ENCODE peak calls at places on chromosomes 6 and 20, in five cellular contexts. C is A549, I is HCT116, L is heart left ventricle, D is ovary. T is an unnamed sample.

GRCh38 chr6:105855433-105855832 is 230.7 kb upstream of the PRDM1 start:
- DNase-seq in C (no peak), I (no peak), L (no peak), D (no peak), T (no peak)

GRCh38 chr20:35273449-35274171 is 4.3 kb downstream of the MMP24OS start:
- DNase-seq in C (no peak), I (no peak), L (peak; percentile 59), D (no peak), T (no peak)

GRCh38 chr6:67221226-67221625 is 1413.9 kb upstream of the ADGRB3 start:
- DNase-seq in C (no peak), I (no peak), L (no peak), D (no peak), T (no peak)

GRCh38 chr6:106918128-106918527 is 56.4 kb downstream of the CD24 start:
- DNase-seq in C (no peak), I (no peak), L (no peak), D (no peak), T (no peak)

GRCh38 chr6:101083533-101084172 is 202.5 kb upstream of the ASCC3 start:
- DNase-seq in C (peak; percentile 90), I (no peak), L (no peak), D (no peak), T (peak; percentile 2)

GRCh38 chr6:75546401-75546800 is 52.8 kb upstream of the FILIP1 start:
- DNase-seq in C (peak; percentile 40), I (no peak), L (no peak), D (no peak), T (no peak)

GRCh38 chr6:90086517-90086916 is 192.2 kb downstream of the GJA10 start:
- DNase-seq in C (peak; percentile 7), I (peak; percentile 35), L (no peak), D (no peak), T (no peak)

GRCh38 chr6:12359051-12359450 is 68.9 kb downstream of the EDN1 start:
- DNase-seq in C (no peak), I (no peak), L (no peak), D (no peak), T (no peak)

GRCh38 chr20:43983904-43984361 is 69.3 kb downstream of the TOX2 start:
- DNase-seq in C (no peak), I (no peak), L (no peak), D (no peak), T (no peak)

GRCh38 chr20:37081717-37082289 is 14.0 kb downstream of the RBL1 start:
- DNase-seq in C (no peak), I (no peak), L (no peak), D (no peak), T (no peak)

GRCh38 chr20:17854307-17854903 is 114.2 kb downstream of the SNX5 start:
- DNase-seq in C (peak; percentile 39), I (peak; percentile 41), L (peak; percentile 71), D (peak; percentile 66), T (no peak)

GRCh38 chr6:49576618-49577017 is 26.1 kb downstream of the C6orf141 start:
- DNase-seq in C (no peak), I (no peak), L (no peak), D (no peak), T (no peak)

GRCh38 chr6:16684896-16685554 is 76.2 kb downstream of the ATXN1 start:
- DNase-seq in C (peak; percentile 55), I (peak; percentile 24), L (no peak), D (no peak), T (no peak)

GRCh38 chr6:106466211-106466610 is 105.7 kb downstream of the CRYBG1 start:
- DNase-seq in C (no peak), I (no peak), L (no peak), D (no peak), T (no peak)

GRCh38 chr6:41306187-41306854 is 19.8 kb upstream of the TREM1 start:
- DNase-seq in C (peak; percentile 52), I (peak; percentile 58), L (no peak), D (no peak), T (no peak)

GRCh38 chr6:79463721-79464120 is 73.5 kb downstream of the LCA5 start:
- DNase-seq in C (no peak), I (peak; percentile 33), L (no peak), D (no peak), T (no peak)

GRCh38 chr6:89242574-89243330 is 25.6 kb upstream of the GABRR1 start:
- DNase-seq in C (peak; percentile 59), I (peak; percentile 59), L (no peak), D (no peak), T (peak; percentile 37)

GRCh38 chr6:137808836-137809315 is 58.2 kb upstream of the TNFAIP3 start:
- DNase-seq in C (no peak), I (no peak), L (no peak), D (no peak), T (no peak)

GRCh38 chr20:63577317-63577894 is 3.4 kb upstream of the HELZ2 start:
- DNase-seq in C (no peak), I (no peak), L (peak; percentile 78), D (no peak), T (no peak)

GRCh38 chr6:119220452-119220851 is 129.1 kb downstream of the MAN1A1 start:
- DNase-seq in C (no peak), I (no peak), L (no peak), D (no peak), T (no peak)

GRCh38 chr6:129567374-129567773 is 142.6 kb downstream of the ARHGAP18 start:
- DNase-seq in C (peak; percentile 11), I (peak; percentile 10), L (no peak), D (no peak), T (peak; percentile 2)

GRCh38 chr6:117906905-117907599 is at the start of gene SLC35F1:
- DNase-seq in C (peak; percentile 6), I (no peak), L (peak; percentile 15), D (peak; percentile 13), T (no peak)

GRCh38 chr20:58308680-58309527 is 611 bp upstream of the RAB22A start:
- DNase-seq in C (peak; percentile 53), I (no peak), L (peak; percentile 71), D (peak; percentile 83), T (peak; percentile 49)

GRCh38 chr6:158174024-158174423 is 5.9 kb downstream of the GTF2H5 start:
- DNase-seq in C (no peak), I (no peak), L (no peak), D (no peak), T (no peak)

GRCh38 chr6:122696079-122696478 is 83.4 kb upstream of the FABP7 start:
- DNase-seq in C (no peak), I (peak; percentile 77), L (no peak), D (no peak), T (no peak)

GRCh38 chr20:35207950-35208611 is 18.4 kb upstream of the MMP24 start:
- DNase-seq in C (peak; percentile 91), I (peak; percentile 64), L (peak; percentile 83), D (peak; percentile 90), T (no peak)

GRCh38 chr6:44567406-44567805 is 179.9 kb downstream of the CDC5L start:
- DNase-seq in C (no peak), I (no peak), L (no peak), D (no peak), T (no peak)

GRCh38 chr6:152720964-152721363 is 23.3 kb downstream of the MYCT1 start:
- DNase-seq in C (no peak), I (peak; percentile 40), L (no peak), D (no peak), T (no peak)

GRCh38 chr6:75180864-75181263 is 25.0 kb downstream of the COL12A1 start:
- DNase-seq in C (no peak), I (no peak), L (peak; percentile 10), D (no peak), T (no peak)

GRCh38 chr20:37364927-37365272 is 19.0 kb downstream of the SRC start:
- DNase-seq in C (peak; percentile 63), I (no peak), L (no peak), D (no peak), T (no peak)

GRCh38 chr6:1958257-1958656 is 287.1 kb downstream of the GMDS start:
- DNase-seq in C (no peak), I (no peak), L (no peak), D (no peak), T (no peak)

GRCh38 chr6:98929498-98930060 is 18.2 kb downstream of the FBXL4 start:
- DNase-seq in C (no peak), I (no peak), L (no peak), D (no peak), T (no peak)

GRCh38 chr6:125780540-125781306 is 10.0 kb upstream of the NCOA7 start:
- DNase-seq in C (peak; percentile 83), I (peak; percentile 60), L (peak; percentile 42), D (peak; percentile 41), T (no peak)

GRCh38 chr20:3173582-3174441 is 463 bp upstream of the LZTS3 start:
- DNase-seq in C (peak; percentile 78), I (peak; percentile 38), L (peak; percentile 93), D (peak; percentile 94), T (peak; percentile 96)

GRCh38 chr6:157226026-157226639 is 97.2 kb downstream of the TMEM242 start:
- DNase-seq in C (no peak), I (no peak), L (peak; percentile 62), D (no peak), T (no peak)

GRCh38 chr20:20483328-20483727 is 115.4 kb downstream of the INSM1 start:
- DNase-seq in C (no peak), I (no peak), L (no peak), D (no peak), T (no peak)

GRCh38 chr20:35329435-35330139 is 37.4 kb upstream of the FAM83C start:
- DNase-seq in C (peak; percentile 72), I (no peak), L (no peak), D (no peak), T (no peak)

GRCh38 chr6:150865406-150866146 is at the start of gene MTHFD1L:
- DNase-seq in C (peak; percentile 84), I (peak; percentile 44), L (peak; percentile 76), D (peak; percentile 86), T (no peak)
- TF ChIP-seq POLR2A in C (peak; percentile 38), I (peak; percentile 39), L (peak; percentile 28), D (peak; percentile 49), T (peak; percentile 54)

GRCh38 chr20:38873050-38873581 is 53.1 kb upstream of the FAM83D start:
- DNase-seq in C (no peak), I (no peak), L (no peak), D (no peak), T (no peak)
- TF ChIP-seq POLR2A in C (no peak), I (no peak), L (no peak), D (no peak), T (no peak)

GRCh38 chr6:169933839-169934698 is 182.6 kb downstream of the ERMARD start:
- DNase-seq in C (no peak), I (no peak), L (peak; percentile 64), D (peak; percentile 86), T (no peak)
- TF ChIP-seq POLR2A in C (no peak), I (no peak), L (no peak), D (no peak), T (no peak)

DNA sequence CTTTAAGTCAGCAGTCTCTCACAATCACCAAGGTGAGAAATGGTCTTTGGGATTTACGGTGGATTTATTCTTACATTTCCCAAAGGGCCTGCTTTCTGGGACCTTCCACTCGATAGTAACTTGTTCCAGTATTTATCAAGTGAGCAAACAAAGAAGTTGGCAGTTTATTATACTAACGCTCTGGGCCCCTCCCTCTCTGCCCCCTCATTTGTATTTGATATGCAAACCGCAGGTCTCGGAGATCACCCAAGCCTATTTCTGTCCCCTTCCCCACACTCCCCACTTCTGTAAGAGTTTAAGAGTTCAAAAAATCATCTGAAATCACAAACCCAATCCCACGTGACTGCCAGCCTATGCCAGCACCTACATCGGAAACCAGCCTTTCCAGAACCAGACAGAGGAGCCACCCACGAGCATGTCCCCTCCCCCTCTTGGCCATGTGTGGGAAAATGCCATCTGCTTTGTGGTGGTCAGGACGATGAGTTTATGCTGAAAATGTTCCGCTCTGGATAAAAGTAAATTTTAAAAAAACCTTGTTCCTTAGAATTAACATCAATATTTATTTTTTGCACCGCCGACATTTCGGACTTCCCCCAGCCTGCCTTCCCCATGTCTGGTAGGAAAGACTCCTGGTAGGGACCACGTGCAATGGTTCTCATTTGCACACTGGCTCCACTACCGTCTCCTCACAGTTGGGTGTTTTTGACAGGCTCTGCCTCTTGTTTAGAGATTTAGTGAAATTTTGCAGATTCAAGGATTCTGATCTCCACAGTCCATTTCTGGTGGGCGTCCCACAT is 281.0 kb downstream of the TFAP2C start:
- DNase-seq in C (no peak), I (no peak), L (no peak), D (no peak), T (no peak)
- TF ChIP-seq POLR2A in C (no peak), I (no peak), L (no peak), D (no peak), T (no peak)